ENCODE peak calls at places on chromosomes 4 and X, in eight cellular contexts. One of them, this sample, is unnamed.

GRCh38 chr4:29046716-29047115 is 1673.5 kb upstream of the PCDH7 start:
- DNase-seq in stimulated activated CD8-positive, alpha-beta memory T cell treated with anti-CD3 and anti-CD28 coated beads, Interleukin-15, amount 100 ng/mL, for 1 hour: no peak
- DNase-seq in psoas muscle: no peak
- DNase-seq in NCI-H2081: no peak
- DNase-seq in NCI-H510A: no peak
- DNase-seq in gastrocnemius medialis: no peak
- DNase-seq in retina: no peak
- DNase-seq in upper lobe of right lung: no peak
- DNase-seq in this sample: no peak

GRCh38 chrX:79524642-79525041 is 157.5 kb upstream of the ITM2A start:
- DNase-seq in psoas muscle: no peak
- DNase-seq in retina: no peak
- DNase-seq in NCI-H510A: no peak
- DNase-seq in gastrocnemius medialis: no peak
- DNase-seq in NCI-H2081: no peak
- DNase-seq in stimulated activated CD8-positive, alpha-beta memory T cell treated with anti-CD3 and anti-CD28 coated beads, Interleukin-15, amount 100 ng/mL, for 1 hour: no peak
- DNase-seq in upper lobe of right lung: no peak
- DNase-seq in this sample: no peak

GRCh38 chr4:88967883-88968316 is 89.1 kb downstream of the FAM13A start:
- DNase-seq in psoas muscle: no peak
- DNase-seq in gastrocnemius medialis: no peak
- DNase-seq in NCI-H510A: peak; percentile 8
- DNase-seq in stimulated activated CD8-positive, alpha-beta memory T cell treated with anti-CD3 and anti-CD28 coated beads, Interleukin-15, amount 100 ng/mL, for 1 hour: no peak
- DNase-seq in retina: no peak
- DNase-seq in NCI-H2081: peak; percentile 32
- DNase-seq in upper lobe of right lung: no peak
- DNase-seq in this sample: no peak

GRCh38 chr4:40924096-40924792 is 174.5 kb downstream of the NSUN7 start:
- DNase-seq in NCI-H2081: peak; percentile 77
- DNase-seq in psoas muscle: peak; percentile 63
- DNase-seq in stimulated activated CD8-positive, alpha-beta memory T cell treated with anti-CD3 and anti-CD28 coated beads, Interleukin-15, amount 100 ng/mL, for 1 hour: peak; percentile 41
- DNase-seq in retina: peak; percentile 69
- DNase-seq in NCI-H510A: peak; percentile 2
- DNase-seq in upper lobe of right lung: peak; percentile 86
- DNase-seq in gastrocnemius medialis: peak; percentile 36
- DNase-seq in this sample: peak; percentile 50

GRCh38 chr4:24495388-24495787 is 89.0 kb downstream of the DHX15 start:
- DNase-seq in retina: no peak
- DNase-seq in gastrocnemius medialis: no peak
- DNase-seq in stimulated activated CD8-positive, alpha-beta memory T cell treated with anti-CD3 and anti-CD28 coated beads, Interleukin-15, amount 100 ng/mL, for 1 hour: no peak
- DNase-seq in psoas muscle: no peak
- DNase-seq in NCI-H510A: no peak
- DNase-seq in NCI-H2081: no peak
- DNase-seq in upper lobe of right lung: no peak
- DNase-seq in this sample: no peak

GRCh38 chr4:56570041-56570440 is 64.5 kb downstream of the ARL9 start:
- DNase-seq in stimulated activated CD8-positive, alpha-beta memory T cell treated with anti-CD3 and anti-CD28 coated beads, Interleukin-15, amount 100 ng/mL, for 1 hour: no peak
- DNase-seq in NCI-H510A: no peak
- DNase-seq in gastrocnemius medialis: no peak
- DNase-seq in NCI-H2081: no peak
- DNase-seq in upper lobe of right lung: no peak
- DNase-seq in retina: no peak
- DNase-seq in psoas muscle: no peak
- DNase-seq in this sample: no peak

GRCh38 chr4:95636061-95636460 is 87.3 kb upstream of the UNC5C start:
- DNase-seq in stimulated activated CD8-positive, alpha-beta memory T cell treated with anti-CD3 and anti-CD28 coated beads, Interleukin-15, amount 100 ng/mL, for 1 hour: no peak
- DNase-seq in retina: no peak
- DNase-seq in psoas muscle: no peak
- DNase-seq in upper lobe of right lung: no peak
- DNase-seq in NCI-H2081: no peak
- DNase-seq in NCI-H510A: no peak
- DNase-seq in gastrocnemius medialis: no peak
- DNase-seq in this sample: no peak

GRCh38 chrX:120419465-120419864 is 49.6 kb downstream of the LAMP2 start:
- DNase-seq in retina: no peak
- DNase-seq in stimulated activated CD8-positive, alpha-beta memory T cell treated with anti-CD3 and anti-CD28 coated beads, Interleukin-15, amount 100 ng/mL, for 1 hour: no peak
- DNase-seq in upper lobe of right lung: no peak
- DNase-seq in NCI-H510A: no peak
- DNase-seq in psoas muscle: no peak
- DNase-seq in gastrocnemius medialis: no peak
- DNase-seq in NCI-H2081: no peak
- DNase-seq in this sample: no peak

GRCh38 chrX:16162391-16162790 is 4.9 kb upstream of the MAGEB17 start:
- DNase-seq in NCI-H2081: no peak
- DNase-seq in stimulated activated CD8-positive, alpha-beta memory T cell treated with anti-CD3 and anti-CD28 coated beads, Interleukin-15, amount 100 ng/mL, for 1 hour: no peak
- DNase-seq in psoas muscle: no peak
- DNase-seq in NCI-H510A: no peak
- DNase-seq in gastrocnemius medialis: no peak
- DNase-seq in upper lobe of right lung: no peak
- DNase-seq in retina: no peak
- DNase-seq in this sample: no peak